ENCODE peak calls at places on chromosomes 1 and 21, in seven cellular contexts. T, B, L, G, S, V and J are unnamed samples.

GRCh38 chr21:41666641-41667051 is 100.2 kb downstream of the RIPK4 start:
- DNase-seq in T (no peak), B (no peak), L (no peak), G (no peak), S (no peak), V (no peak), J (peak)

GRCh38 chr1:54577612-54578011 is 29.6 kb downstream of the ACOT11 start:
- DNase-seq in T (no peak), B (peak), L (no peak), G (peak), S (no peak), V (no peak), J (peak)

GRCh38 chr1:172929006-172929405 is 121.7 kb downstream of the TNFSF18 start:
- DNase-seq in T (no peak), B (no peak), L (peak), G (no peak), S (no peak), V (no peak), J (no peak)

GRCh38 chr1:152497273-152497672 is 13.3 kb upstream of the LCE5A start:
- DNase-seq in T (no peak), B (no peak), L (peak), G (no peak), S (no peak), V (no peak), J (no peak)

GRCh38 chr1:29884740-29885139 is 648.4 kb downstream of the PTPRU start:
- DNase-seq in T (no peak), B (no peak), L (no peak), G (no peak), S (no peak), V (no peak), J (no peak)

GRCh38 chr1:90391116-90391515 is 326.0 kb downstream of the BARHL2 start:
- DNase-seq in T (no peak), B (no peak), L (peak), G (no peak), S (no peak), V (no peak), J (no peak)

GRCh38 chr1:202567747-202568146 is 142.5 kb downstream of the SYT2 start:
- DNase-seq in T (no peak), B (no peak), L (no peak), G (no peak), S (no peak), V (no peak), J (no peak)

GRCh38 chr1:178282949-178283367 is 189.1 kb downstream of the RASAL2 start:
- DNase-seq in T (no peak), B (no peak), L (peak), G (no peak), S (no peak), V (no peak), J (no peak)

GRCh38 chr1:226548281-226549093 is at the start of gene STUM:
- DNase-seq in T (peak), B (peak), L (peak), G (peak), S (no peak), V (peak), J (peak)

GRCh38 chr1:104874044-104874443 is 1124.3 kb downstream of the AMY1C start:
- DNase-seq in T (no peak), B (no peak), L (no peak), G (no peak), S (no peak), V (no peak), J (no peak)

GRCh38 chr21:34213959-34214358 is 140.6 kb downstream of the MRPS6 start:
- DNase-seq in T (no peak), B (no peak), L (no peak), G (no peak), S (no peak), V (no peak), J (no peak)
- H3K27ac ChIP-seq in T (no peak), B (no peak), L (no peak), G (peak), S (no peak), V (no peak), J (no peak)

GRCh38 chr1:22830747-22831340 is 120.2 kb downstream of the EPHB2 start:
- DNase-seq in T (no peak), B (no peak), L (no peak), G (no peak), S (no peak), V (no peak), J (no peak)

GRCh38 chr1:22833699-22834098 is 123.1 kb downstream of the EPHB2 start:
- DNase-seq in T (no peak), B (no peak), L (no peak), G (no peak), S (no peak), V (no peak), J (no peak)

GRCh38 chr1:22832414-22832786 is 121.8 kb downstream of the EPHB2 start:
- DNase-seq in T (no peak), B (no peak), L (no peak), G (no peak), S (no peak), V (no peak), J (no peak)

GRCh38 chr1:22830131-22830566 is 119.5 kb downstream of the EPHB2 start:
- DNase-seq in T (no peak), B (no peak), L (no peak), G (peak), S (no peak), V (no peak), J (no peak)

GRCh38 chr1:22831729-22832413 is 121.2 kb downstream of the EPHB2 start:
- DNase-seq in T (no peak), B (no peak), L (peak), G (no peak), S (no peak), V (no peak), J (no peak)
- H3K27ac ChIP-seq in T (no peak), B (no peak), L (peak), G (no peak), S (peak), V (no peak), J (no peak)

GRCh38 chr1:61081637-61082335 is 575 bp upstream of the NFIA start:
- DNase-seq in T (peak), B (peak), L (peak), G (peak), S (no peak), V (peak), J (peak)
- H3K27ac ChIP-seq in T (peak), B (peak), L (peak), G (peak), S (peak), V (no peak), J (peak)

DNA sequence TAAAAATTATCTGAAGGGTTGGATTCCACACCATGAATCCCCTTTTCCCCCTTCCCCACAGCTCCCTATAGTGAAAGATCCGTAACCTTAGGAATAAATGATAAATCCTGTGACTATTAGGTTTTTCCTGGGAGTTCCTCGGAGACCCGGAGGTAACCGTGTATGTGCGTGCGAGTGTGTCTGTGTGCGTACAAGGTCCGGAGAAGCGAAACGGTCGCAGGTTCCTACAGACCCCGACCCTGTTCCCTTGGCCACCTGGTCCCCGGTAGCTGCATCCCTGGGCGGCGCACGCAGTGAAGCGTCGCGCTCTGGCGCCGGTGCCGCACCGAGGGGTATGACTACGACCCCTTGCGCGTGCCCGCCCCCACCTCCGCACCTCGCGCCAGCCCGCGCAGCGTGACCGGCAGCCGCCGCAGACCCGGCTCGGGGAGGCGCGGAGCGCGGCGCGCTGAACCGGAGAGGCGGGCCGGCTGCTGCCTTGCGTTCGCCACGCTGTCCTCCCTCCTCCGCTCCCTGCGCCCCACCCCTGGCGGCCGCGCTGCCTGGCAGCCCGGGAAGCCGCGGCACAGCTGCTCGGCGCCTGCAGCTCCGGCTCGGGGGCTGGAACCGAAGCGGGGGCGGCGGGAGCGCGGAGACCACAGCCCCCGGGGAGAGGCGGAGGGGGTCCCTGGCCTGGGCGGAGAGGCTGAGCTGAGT is at the start of gene AK5:
- DNase-seq in T (no peak), B (peak), L (peak), G (peak), S (no peak), V (peak), J (no peak)
- H3K27ac ChIP-seq in T (no peak), B (no peak), L (no peak), G (no peak), S (no peak), V (no peak), J (no peak)

GRCh38 chr1:85356130-85356529 is 79.7 kb upstream of the BCL10 start:
- DNase-seq in T (no peak), B (no peak), L (no peak), G (no peak), S (no peak), V (no peak), J (no peak)
- H3K27ac ChIP-seq in T (no peak), B (no peak), L (no peak), G (no peak), S (no peak), V (no peak), J (no peak)